ENCODE peak calls at places on chromosomes 13 and 19, in nine cellular contexts. One of them, this sample, is unnamed.
A peak's percentile ranks its signal among the peaks of the same experiment; 100 is the strongest.

GRCh38 chr19:51702103-51702753 is 9.1 kb downstream of the SPACA6 start:
- DNase-seq in adrenal gland: peak; percentile 83
- DNase-seq in MG63: no peak
- DNase-seq in effector CD4-positive, alpha-beta T cell: no peak
- DNase-seq in activated CD8-positive, alpha-beta memory T cell treated with anti-CD3 and anti-CD28 coated beads for 4 hours: peak; percentile 19
- DNase-seq in T-cell: peak; percentile 42
- DNase-seq in epithelial cell of esophagus: peak; percentile 82
- DNase-seq in naive thymus-derived CD8-positive, alpha-beta T cell: peak; percentile 26
- DNase-seq in thoracic aorta: peak; percentile 60
- DNase-seq in this sample: no peak

GRCh38 chr13:39893808-39894207 is 238.3 kb downstream of the COG6 start:
- DNase-seq in naive thymus-derived CD8-positive, alpha-beta T cell: no peak
- DNase-seq in epithelial cell of esophagus: no peak
- DNase-seq in thoracic aorta: no peak
- DNase-seq in T-cell: no peak
- DNase-seq in MG63: no peak
- DNase-seq in activated CD8-positive, alpha-beta memory T cell treated with anti-CD3 and anti-CD28 coated beads for 4 hours: no peak
- DNase-seq in effector CD4-positive, alpha-beta T cell: no peak
- DNase-seq in adrenal gland: no peak
- DNase-seq in this sample: no peak

GRCh38 chr19:47681388-47681787 is 31.8 kb upstream of the EHD2 start:
- DNase-seq in naive thymus-derived CD8-positive, alpha-beta T cell: no peak
- DNase-seq in effector CD4-positive, alpha-beta T cell: no peak
- DNase-seq in adrenal gland: no peak
- DNase-seq in MG63: no peak
- DNase-seq in activated CD8-positive, alpha-beta memory T cell treated with anti-CD3 and anti-CD28 coated beads for 4 hours: no peak
- DNase-seq in epithelial cell of esophagus: no peak
- DNase-seq in thoracic aorta: no peak
- DNase-seq in T-cell: no peak
- DNase-seq in this sample: no peak

GRCh38 chr19:2491130-2491801 is 15.3 kb downstream of the GADD45B start:
- DNase-seq in naive thymus-derived CD8-positive, alpha-beta T cell: no peak
- DNase-seq in effector CD4-positive, alpha-beta T cell: no peak
- DNase-seq in adrenal gland: peak; percentile 43
- DNase-seq in thoracic aorta: no peak
- DNase-seq in T-cell: no peak
- DNase-seq in MG63: peak; percentile 86
- DNase-seq in activated CD8-positive, alpha-beta memory T cell treated with anti-CD3 and anti-CD28 coated beads for 4 hours: no peak
- DNase-seq in epithelial cell of esophagus: peak; percentile 91
- DNase-seq in this sample: no peak

GRCh38 chr19:51200071-51200470 is 24.8 kb upstream of the CD33 start:
- DNase-seq in effector CD4-positive, alpha-beta T cell: no peak
- DNase-seq in T-cell: no peak
- DNase-seq in adrenal gland: no peak
- DNase-seq in thoracic aorta: no peak
- DNase-seq in epithelial cell of esophagus: no peak
- DNase-seq in naive thymus-derived CD8-positive, alpha-beta T cell: no peak
- DNase-seq in activated CD8-positive, alpha-beta memory T cell treated with anti-CD3 and anti-CD28 coated beads for 4 hours: no peak
- DNase-seq in MG63: no peak
- DNase-seq in this sample: no peak

GRCh38 chr13:51816604-51817254 is 12.8 kb upstream of the DHRS12 start:
- DNase-seq in activated CD8-positive, alpha-beta memory T cell treated with anti-CD3 and anti-CD28 coated beads for 4 hours: no peak
- DNase-seq in naive thymus-derived CD8-positive, alpha-beta T cell: no peak
- DNase-seq in adrenal gland: no peak
- DNase-seq in epithelial cell of esophagus: peak; percentile 79
- DNase-seq in MG63: no peak
- DNase-seq in effector CD4-positive, alpha-beta T cell: no peak
- DNase-seq in T-cell: no peak
- DNase-seq in thoracic aorta: no peak
- DNase-seq in this sample: no peak

GRCh38 chr19:4638828-4639530 is at the start of gene TNFAIP8L1:
- DNase-seq in effector CD4-positive, alpha-beta T cell: peak; percentile 100
- DNase-seq in naive thymus-derived CD8-positive, alpha-beta T cell: peak; percentile 98
- DNase-seq in T-cell: peak; percentile 97
- DNase-seq in epithelial cell of esophagus: peak; percentile 97
- DNase-seq in adrenal gland: peak; percentile 96
- DNase-seq in activated CD8-positive, alpha-beta memory T cell treated with anti-CD3 and anti-CD28 coated beads for 4 hours: peak; percentile 96
- DNase-seq in thoracic aorta: peak; percentile 87
- DNase-seq in MG63: peak; percentile 81
- DNase-seq in this sample: peak; percentile 90

GRCh38 chr19:44447864-44448674 is at the start of gene ZNF229:
- DNase-seq in MG63: peak; percentile 55
- DNase-seq in T-cell: peak; percentile 73
- DNase-seq in thoracic aorta: peak; percentile 41
- DNase-seq in epithelial cell of esophagus: peak; percentile 98
- DNase-seq in naive thymus-derived CD8-positive, alpha-beta T cell: peak; percentile 80
- DNase-seq in activated CD8-positive, alpha-beta memory T cell treated with anti-CD3 and anti-CD28 coated beads for 4 hours: peak; percentile 18
- DNase-seq in adrenal gland: peak; percentile 92
- DNase-seq in effector CD4-positive, alpha-beta T cell: peak; percentile 23
- DNase-seq in this sample: peak; percentile 21

GRCh38 chr19:32453736-32454135 is 48.2 kb downstream of the DPY19L3 start:
- DNase-seq in effector CD4-positive, alpha-beta T cell: no peak
- DNase-seq in thoracic aorta: no peak
- DNase-seq in activated CD8-positive, alpha-beta memory T cell treated with anti-CD3 and anti-CD28 coated beads for 4 hours: no peak
- DNase-seq in MG63: no peak
- DNase-seq in T-cell: no peak
- DNase-seq in adrenal gland: no peak
- DNase-seq in naive thymus-derived CD8-positive, alpha-beta T cell: no peak
- DNase-seq in epithelial cell of esophagus: no peak
- DNase-seq in this sample: no peak

GRCh38 chr19:4376245-4376990 is 23.9 kb downstream of the SH3GL1 start:
- DNase-seq in adrenal gland: peak; percentile 17
- DNase-seq in T-cell: no peak
- DNase-seq in thoracic aorta: no peak
- DNase-seq in epithelial cell of esophagus: no peak
- DNase-seq in activated CD8-positive, alpha-beta memory T cell treated with anti-CD3 and anti-CD28 coated beads for 4 hours: no peak
- DNase-seq in naive thymus-derived CD8-positive, alpha-beta T cell: no peak
- DNase-seq in MG63: no peak
- DNase-seq in effector CD4-positive, alpha-beta T cell: no peak
- DNase-seq in this sample: no peak

GRCh38 chr19:50833117-50833801 is at the start of gene KLK15:
- DNase-seq in T-cell: no peak
- DNase-seq in epithelial cell of esophagus: no peak
- DNase-seq in thoracic aorta: no peak
- DNase-seq in activated CD8-positive, alpha-beta memory T cell treated with anti-CD3 and anti-CD28 coated beads for 4 hours: no peak
- DNase-seq in effector CD4-positive, alpha-beta T cell: no peak
- DNase-seq in MG63: no peak
- DNase-seq in adrenal gland: no peak
- DNase-seq in naive thymus-derived CD8-positive, alpha-beta T cell: no peak
- DNase-seq in this sample: no peak

GRCh38 chr19:48906324-48906723 is 6.2 kb downstream of the NUCB1 start:
- DNase-seq in epithelial cell of esophagus: no peak
- DNase-seq in thoracic aorta: no peak
- DNase-seq in MG63: no peak
- DNase-seq in activated CD8-positive, alpha-beta memory T cell treated with anti-CD3 and anti-CD28 coated beads for 4 hours: no peak
- DNase-seq in adrenal gland: no peak
- DNase-seq in T-cell: no peak
- DNase-seq in naive thymus-derived CD8-positive, alpha-beta T cell: no peak
- DNase-seq in effector CD4-positive, alpha-beta T cell: no peak
- DNase-seq in this sample: no peak

GRCh38 chr13:24181991-24182702 is 21.6 kb downstream of the SPATA13 start:
- DNase-seq in activated CD8-positive, alpha-beta memory T cell treated with anti-CD3 and anti-CD28 coated beads for 4 hours: no peak
- DNase-seq in naive thymus-derived CD8-positive, alpha-beta T cell: no peak
- DNase-seq in effector CD4-positive, alpha-beta T cell: no peak
- DNase-seq in thoracic aorta: no peak
- DNase-seq in T-cell: no peak
- DNase-seq in MG63: no peak
- DNase-seq in adrenal gland: no peak
- DNase-seq in epithelial cell of esophagus: no peak
- DNase-seq in this sample: no peak

GRCh38 chr13:19601749-19602725 is 31.4 kb upstream of the MPHOSPH8 start:
- DNase-seq in effector CD4-positive, alpha-beta T cell: no peak
- DNase-seq in epithelial cell of esophagus: peak; percentile 59
- DNase-seq in thoracic aorta: no peak
- DNase-seq in MG63: peak; percentile 66
- DNase-seq in naive thymus-derived CD8-positive, alpha-beta T cell: peak; percentile 30
- DNase-seq in T-cell: peak; percentile 28
- DNase-seq in adrenal gland: peak; percentile 11
- DNase-seq in activated CD8-positive, alpha-beta memory T cell treated with anti-CD3 and anti-CD28 coated beads for 4 hours: no peak
- DNase-seq in this sample: no peak

GRCh38 chr13:113927661-113928581 is 46.0 kb downstream of the C13orf46 start:
- DNase-seq in adrenal gland: no peak
- DNase-seq in activated CD8-positive, alpha-beta memory T cell treated with anti-CD3 and anti-CD28 coated beads for 4 hours: no peak
- DNase-seq in thoracic aorta: peak; percentile 0
- DNase-seq in MG63: peak; percentile 90
- DNase-seq in naive thymus-derived CD8-positive, alpha-beta T cell: no peak
- DNase-seq in effector CD4-positive, alpha-beta T cell: no peak
- DNase-seq in T-cell: no peak
- DNase-seq in epithelial cell of esophagus: peak; percentile 81
- DNase-seq in this sample: no peak

GRCh38 chr19:3119782-3120380 is 16.0 kb upstream of the GNA15 start:
- DNase-seq in effector CD4-positive, alpha-beta T cell: no peak
- DNase-seq in naive thymus-derived CD8-positive, alpha-beta T cell: no peak
- DNase-seq in MG63: no peak
- DNase-seq in thoracic aorta: no peak
- DNase-seq in epithelial cell of esophagus: no peak
- DNase-seq in activated CD8-positive, alpha-beta memory T cell treated with anti-CD3 and anti-CD28 coated beads for 4 hours: no peak
- DNase-seq in adrenal gland: no peak
- DNase-seq in T-cell: no peak
- DNase-seq in this sample: no peak

GRCh38 chr13:51125495-51126226 is 14.6 kb upstream of the C13orf42 start:
- DNase-seq in thoracic aorta: no peak
- DNase-seq in T-cell: no peak
- DNase-seq in naive thymus-derived CD8-positive, alpha-beta T cell: peak; percentile 13
- DNase-seq in activated CD8-positive, alpha-beta memory T cell treated with anti-CD3 and anti-CD28 coated beads for 4 hours: no peak
- DNase-seq in epithelial cell of esophagus: peak; percentile 72
- DNase-seq in effector CD4-positive, alpha-beta T cell: peak; percentile 8
- DNase-seq in MG63: peak; percentile 28
- DNase-seq in adrenal gland: peak; percentile 48
- DNase-seq in this sample: no peak

GRCh38 chr19:8609210-8610040 is 1.1 kb downstream of the ADAMTS10 start:
- DNase-seq in naive thymus-derived CD8-positive, alpha-beta T cell: no peak
- DNase-seq in epithelial cell of esophagus: no peak
- DNase-seq in effector CD4-positive, alpha-beta T cell: no peak
- DNase-seq in activated CD8-positive, alpha-beta memory T cell treated with anti-CD3 and anti-CD28 coated beads for 4 hours: no peak
- DNase-seq in adrenal gland: peak; percentile 65
- DNase-seq in thoracic aorta: peak; percentile 51
- DNase-seq in MG63: peak; percentile 89
- DNase-seq in T-cell: no peak
- DNase-seq in this sample: no peak

GRCh38 chr19:49441210-49441959 is at the start of gene SLC17A7:
- DNase-seq in activated CD8-positive, alpha-beta memory T cell treated with anti-CD3 and anti-CD28 coated beads for 4 hours: no peak
- DNase-seq in adrenal gland: no peak
- DNase-seq in naive thymus-derived CD8-positive, alpha-beta T cell: no peak
- DNase-seq in T-cell: peak; percentile 49
- DNase-seq in thoracic aorta: no peak
- DNase-seq in MG63: no peak
- DNase-seq in effector CD4-positive, alpha-beta T cell: no peak
- DNase-seq in epithelial cell of esophagus: no peak
- DNase-seq in this sample: no peak

GRCh38 chr19:3608750-3609322 is 2.2 kb upstream of the TBXA2R start:
- DNase-seq in MG63: no peak
- DNase-seq in effector CD4-positive, alpha-beta T cell: no peak
- DNase-seq in activated CD8-positive, alpha-beta memory T cell treated with anti-CD3 and anti-CD28 coated beads for 4 hours: no peak
- DNase-seq in adrenal gland: peak; percentile 42
- DNase-seq in thoracic aorta: no peak
- DNase-seq in naive thymus-derived CD8-positive, alpha-beta T cell: no peak
- DNase-seq in epithelial cell of esophagus: no peak
- DNase-seq in T-cell: no peak
- DNase-seq in this sample: no peak

GRCh38 chr13:49185264-49185663 is 34.9 kb upstream of the MLNR start:
- DNase-seq in thoracic aorta: no peak
- DNase-seq in effector CD4-positive, alpha-beta T cell: no peak
- DNase-seq in naive thymus-derived CD8-positive, alpha-beta T cell: no peak
- DNase-seq in epithelial cell of esophagus: peak; percentile 11
- DNase-seq in MG63: no peak
- DNase-seq in T-cell: no peak
- DNase-seq in activated CD8-positive, alpha-beta memory T cell treated with anti-CD3 and anti-CD28 coated beads for 4 hours: no peak
- DNase-seq in adrenal gland: no peak
- DNase-seq in this sample: no peak

GRCh38 chr13:32737111-32737571 is 150.9 kb downstream of the PDS5B start:
- DNase-seq in activated CD8-positive, alpha-beta memory T cell treated with anti-CD3 and anti-CD28 coated beads for 4 hours: no peak
- DNase-seq in naive thymus-derived CD8-positive, alpha-beta T cell: no peak
- DNase-seq in MG63: no peak
- DNase-seq in thoracic aorta: no peak
- DNase-seq in T-cell: no peak
- DNase-seq in adrenal gland: no peak
- DNase-seq in effector CD4-positive, alpha-beta T cell: no peak
- DNase-seq in epithelial cell of esophagus: no peak
- DNase-seq in this sample: no peak

GRCh38 chr13:22162889-22163288 is 492.0 kb downstream of the FGF9 start:
- DNase-seq in MG63: no peak
- DNase-seq in adrenal gland: no peak
- DNase-seq in effector CD4-positive, alpha-beta T cell: no peak
- DNase-seq in thoracic aorta: no peak
- DNase-seq in T-cell: no peak
- DNase-seq in epithelial cell of esophagus: no peak
- DNase-seq in naive thymus-derived CD8-positive, alpha-beta T cell: no peak
- DNase-seq in activated CD8-positive, alpha-beta memory T cell treated with anti-CD3 and anti-CD28 coated beads for 4 hours: no peak
- DNase-seq in this sample: no peak

GRCh38 chr19:46173886-46174475 is 25.9 kb downstream of the IGFL2 start:
- DNase-seq in epithelial cell of esophagus: peak; percentile 23
- DNase-seq in T-cell: no peak
- DNase-seq in effector CD4-positive, alpha-beta T cell: no peak
- DNase-seq in activated CD8-positive, alpha-beta memory T cell treated with anti-CD3 and anti-CD28 coated beads for 4 hours: no peak
- DNase-seq in MG63: no peak
- DNase-seq in thoracic aorta: no peak
- DNase-seq in adrenal gland: no peak
- DNase-seq in naive thymus-derived CD8-positive, alpha-beta T cell: no peak
- DNase-seq in this sample: no peak

GRCh38 chr13:37534181-37534580 is 64.4 kb downstream of the POSTN start:
- DNase-seq in activated CD8-positive, alpha-beta memory T cell treated with anti-CD3 and anti-CD28 coated beads for 4 hours: no peak
- DNase-seq in adrenal gland: no peak
- DNase-seq in epithelial cell of esophagus: peak; percentile 75
- DNase-seq in naive thymus-derived CD8-positive, alpha-beta T cell: no peak
- DNase-seq in thoracic aorta: no peak
- DNase-seq in effector CD4-positive, alpha-beta T cell: no peak
- DNase-seq in T-cell: no peak
- DNase-seq in MG63: peak; percentile 50
- DNase-seq in this sample: no peak

GRCh38 chr19:45670670-45671453 is 2.8 kb downstream of the GIPR start:
- DNase-seq in thoracic aorta: no peak
- DNase-seq in activated CD8-positive, alpha-beta memory T cell treated with anti-CD3 and anti-CD28 coated beads for 4 hours: no peak
- DNase-seq in epithelial cell of esophagus: peak; percentile 96
- DNase-seq in MG63: peak; percentile 44
- DNase-seq in T-cell: no peak
- DNase-seq in effector CD4-positive, alpha-beta T cell: no peak
- DNase-seq in adrenal gland: peak; percentile 80
- DNase-seq in naive thymus-derived CD8-positive, alpha-beta T cell: peak; percentile 28
- DNase-seq in this sample: no peak

GRCh38 chr19:17283504-17283996 is 1.8 kb downstream of the ANKLE1 start:
- DNase-seq in MG63: no peak
- DNase-seq in naive thymus-derived CD8-positive, alpha-beta T cell: no peak
- DNase-seq in thoracic aorta: no peak
- DNase-seq in activated CD8-positive, alpha-beta memory T cell treated with anti-CD3 and anti-CD28 coated beads for 4 hours: no peak
- DNase-seq in T-cell: no peak
- DNase-seq in effector CD4-positive, alpha-beta T cell: no peak
- DNase-seq in adrenal gland: no peak
- DNase-seq in epithelial cell of esophagus: no peak
- DNase-seq in this sample: no peak

GRCh38 chr19:48715681-48716171 is 3.8 kb downstream of the MAMSTR start:
- DNase-seq in T-cell: no peak
- DNase-seq in MG63: no peak
- DNase-seq in adrenal gland: no peak
- DNase-seq in activated CD8-positive, alpha-beta memory T cell treated with anti-CD3 and anti-CD28 coated beads for 4 hours: no peak
- DNase-seq in epithelial cell of esophagus: no peak
- DNase-seq in naive thymus-derived CD8-positive, alpha-beta T cell: no peak
- DNase-seq in thoracic aorta: no peak
- DNase-seq in effector CD4-positive, alpha-beta T cell: no peak
- DNase-seq in this sample: no peak

GRCh38 chr13:75316427-75316826 is 165.5 kb downstream of the TBC1D4 start:
- DNase-seq in activated CD8-positive, alpha-beta memory T cell treated with anti-CD3 and anti-CD28 coated beads for 4 hours: no peak
- DNase-seq in T-cell: no peak
- DNase-seq in thoracic aorta: no peak
- DNase-seq in effector CD4-positive, alpha-beta T cell: no peak
- DNase-seq in MG63: no peak
- DNase-seq in adrenal gland: no peak
- DNase-seq in naive thymus-derived CD8-positive, alpha-beta T cell: no peak
- DNase-seq in epithelial cell of esophagus: peak; percentile 45
- DNase-seq in this sample: no peak

GRCh38 chr19:3167533-3168272 is 10.9 kb upstream of the S1PR4 start:
- DNase-seq in T-cell: no peak
- DNase-seq in adrenal gland: no peak
- DNase-seq in thoracic aorta: no peak
- DNase-seq in activated CD8-positive, alpha-beta memory T cell treated with anti-CD3 and anti-CD28 coated beads for 4 hours: no peak
- DNase-seq in effector CD4-positive, alpha-beta T cell: no peak
- DNase-seq in MG63: no peak
- DNase-seq in epithelial cell of esophagus: peak; percentile 34
- DNase-seq in naive thymus-derived CD8-positive, alpha-beta T cell: no peak
- DNase-seq in this sample: no peak

GRCh38 chr19:47702671-47703070 is 10.6 kb upstream of the EHD2 start:
- DNase-seq in effector CD4-positive, alpha-beta T cell: no peak
- DNase-seq in MG63: no peak
- DNase-seq in epithelial cell of esophagus: no peak
- DNase-seq in T-cell: no peak
- DNase-seq in adrenal gland: no peak
- DNase-seq in naive thymus-derived CD8-positive, alpha-beta T cell: no peak
- DNase-seq in thoracic aorta: no peak
- DNase-seq in activated CD8-positive, alpha-beta memory T cell treated with anti-CD3 and anti-CD28 coated beads for 4 hours: no peak
- DNase-seq in this sample: no peak